ENCODE peak calls at places on chromosome 21, in eight cellular contexts. One of them, this sample, is unnamed.

GRCh38 chr21:26850116-26850643 is 5.0 kb upstream of the ADAMTS1 start:
- DNase-seq in adipocyte: peak
- DNase-seq in activated CD4-positive, alpha-beta T cell treated with anti-CD3 and anti-CD28 coated beads for 24 hours: no peak
- DNase-seq in A549: peak
- DNase-seq in fibroblast of the conjunctiva: no peak
- DNase-seq in left ventricle myocardium superior: no peak
- DNase-seq in heart left ventricle: no peak
- DNase-seq in fibroblast of villous mesenchyme: peak
- DNase-seq in this sample: peak

GRCh38 chr21:42997053-42997452 is 22.7 kb downstream of the PKNOX1 start:
- DNase-seq in left ventricle myocardium superior: peak
- DNase-seq in fibroblast of the conjunctiva: peak
- DNase-seq in A549: no peak
- DNase-seq in fibroblast of villous mesenchyme: peak
- DNase-seq in activated CD4-positive, alpha-beta T cell treated with anti-CD3 and anti-CD28 coated beads for 24 hours: no peak
- DNase-seq in adipocyte: peak
- DNase-seq in heart left ventricle: no peak
- DNase-seq in this sample: no peak

GRCh38 chr21:15421947-15422346 is 307.8 kb upstream of the USP25 start:
- DNase-seq in fibroblast of the conjunctiva: no peak
- DNase-seq in A549: no peak
- DNase-seq in adipocyte: no peak
- DNase-seq in left ventricle myocardium superior: no peak
- DNase-seq in heart left ventricle: no peak
- DNase-seq in fibroblast of villous mesenchyme: no peak
- DNase-seq in activated CD4-positive, alpha-beta T cell treated with anti-CD3 and anti-CD28 coated beads for 24 hours: no peak
- DNase-seq in this sample: peak

GRCh38 chr21:44000360-44000759 is 11.7 kb upstream of the TRAPPC10 start:
- DNase-seq in fibroblast of the conjunctiva: no peak
- DNase-seq in activated CD4-positive, alpha-beta T cell treated with anti-CD3 and anti-CD28 coated beads for 24 hours: no peak
- DNase-seq in left ventricle myocardium superior: no peak
- DNase-seq in adipocyte: no peak
- DNase-seq in A549: no peak
- DNase-seq in heart left ventricle: no peak
- DNase-seq in fibroblast of villous mesenchyme: no peak
- DNase-seq in this sample: no peak

GRCh38 chr21:37866027-37866426 is 50.2 kb downstream of the KCNJ6 start:
- DNase-seq in heart left ventricle: no peak
- DNase-seq in activated CD4-positive, alpha-beta T cell treated with anti-CD3 and anti-CD28 coated beads for 24 hours: no peak
- DNase-seq in A549: peak
- DNase-seq in adipocyte: no peak
- DNase-seq in fibroblast of villous mesenchyme: no peak
- DNase-seq in left ventricle myocardium superior: no peak
- DNase-seq in fibroblast of the conjunctiva: no peak
- DNase-seq in this sample: no peak

GRCh38 chr21:46207006-46207919 is 21.3 kb downstream of the LSS start:
- DNase-seq in fibroblast of villous mesenchyme: no peak
- DNase-seq in A549: no peak
- DNase-seq in left ventricle myocardium superior: no peak
- DNase-seq in adipocyte: no peak
- DNase-seq in fibroblast of the conjunctiva: no peak
- DNase-seq in activated CD4-positive, alpha-beta T cell treated with anti-CD3 and anti-CD28 coated beads for 24 hours: no peak
- DNase-seq in heart left ventricle: peak
- DNase-seq in this sample: no peak

GRCh38 chr21:22120616-22121266 is 1122.5 kb downstream of the NCAM2 start:
- DNase-seq in heart left ventricle: no peak
- DNase-seq in left ventricle myocardium superior: no peak
- DNase-seq in adipocyte: peak
- DNase-seq in fibroblast of the conjunctiva: no peak
- DNase-seq in fibroblast of villous mesenchyme: no peak
- DNase-seq in A549: peak
- DNase-seq in activated CD4-positive, alpha-beta T cell treated with anti-CD3 and anti-CD28 coated beads for 24 hours: no peak
- DNase-seq in this sample: peak

GRCh38 chr21:38223893-38224540 is 32.8 kb upstream of the KCNJ15 start:
- DNase-seq in heart left ventricle: no peak
- DNase-seq in activated CD4-positive, alpha-beta T cell treated with anti-CD3 and anti-CD28 coated beads for 24 hours: no peak
- DNase-seq in adipocyte: peak
- DNase-seq in left ventricle myocardium superior: no peak
- DNase-seq in fibroblast of villous mesenchyme: peak
- DNase-seq in A549: peak
- DNase-seq in fibroblast of the conjunctiva: no peak
- DNase-seq in this sample: peak

GRCh38 chr21:29258626-29259335 is 39.9 kb upstream of the BACH1 start:
- DNase-seq in A549: peak
- DNase-seq in heart left ventricle: no peak
- DNase-seq in activated CD4-positive, alpha-beta T cell treated with anti-CD3 and anti-CD28 coated beads for 24 hours: no peak
- DNase-seq in left ventricle myocardium superior: no peak
- DNase-seq in adipocyte: peak
- DNase-seq in fibroblast of villous mesenchyme: peak
- DNase-seq in fibroblast of the conjunctiva: peak
- DNase-seq in this sample: peak

GRCh38 chr21:33395866-33396265 is 7.3 kb upstream of the IFNGR2 start:
- DNase-seq in heart left ventricle: no peak
- DNase-seq in left ventricle myocardium superior: no peak
- DNase-seq in activated CD4-positive, alpha-beta T cell treated with anti-CD3 and anti-CD28 coated beads for 24 hours: no peak
- DNase-seq in A549: no peak
- DNase-seq in fibroblast of the conjunctiva: no peak
- DNase-seq in fibroblast of villous mesenchyme: peak
- DNase-seq in adipocyte: no peak
- DNase-seq in this sample: no peak

GRCh38 chr21:42182713-42183371 is 36.1 kb upstream of the ABCG1 start:
- DNase-seq in heart left ventricle: peak
- DNase-seq in adipocyte: no peak
- DNase-seq in fibroblast of villous mesenchyme: no peak
- DNase-seq in fibroblast of the conjunctiva: no peak
- DNase-seq in left ventricle myocardium superior: no peak
- DNase-seq in A549: no peak
- DNase-seq in activated CD4-positive, alpha-beta T cell treated with anti-CD3 and anti-CD28 coated beads for 24 hours: no peak
- DNase-seq in this sample: no peak

GRCh38 chr21:32626633-32627196 is 14.5 kb upstream of the CFAP298 start:
- DNase-seq in heart left ventricle: no peak
- DNase-seq in fibroblast of villous mesenchyme: peak
- DNase-seq in activated CD4-positive, alpha-beta T cell treated with anti-CD3 and anti-CD28 coated beads for 24 hours: no peak
- DNase-seq in left ventricle myocardium superior: no peak
- DNase-seq in adipocyte: no peak
- DNase-seq in fibroblast of the conjunctiva: no peak
- DNase-seq in A549: no peak
- DNase-seq in this sample: no peak

GRCh38 chr21:41973861-41974751 is 20.3 kb upstream of the C2CD2 start:
- DNase-seq in A549: peak
- DNase-seq in activated CD4-positive, alpha-beta T cell treated with anti-CD3 and anti-CD28 coated beads for 24 hours: no peak
- DNase-seq in fibroblast of the conjunctiva: no peak
- DNase-seq in fibroblast of villous mesenchyme: peak
- DNase-seq in heart left ventricle: peak
- DNase-seq in adipocyte: no peak
- DNase-seq in left ventricle myocardium superior: peak
- DNase-seq in this sample: peak

GRCh38 chr21:24729568-24729967 is 877.7 kb downstream of the MRPL39 start:
- DNase-seq in adipocyte: no peak
- DNase-seq in left ventricle myocardium superior: no peak
- DNase-seq in fibroblast of the conjunctiva: no peak
- DNase-seq in A549: no peak
- DNase-seq in heart left ventricle: no peak
- DNase-seq in fibroblast of villous mesenchyme: no peak
- DNase-seq in activated CD4-positive, alpha-beta T cell treated with anti-CD3 and anti-CD28 coated beads for 24 hours: no peak
- DNase-seq in this sample: no peak

GRCh38 chr21:45857761-45858160 is 123.8 kb upstream of the COL6A1 start:
- DNase-seq in left ventricle myocardium superior: no peak
- DNase-seq in heart left ventricle: no peak
- DNase-seq in fibroblast of the conjunctiva: no peak
- DNase-seq in A549: no peak
- DNase-seq in adipocyte: no peak
- DNase-seq in fibroblast of villous mesenchyme: no peak
- DNase-seq in activated CD4-positive, alpha-beta T cell treated with anti-CD3 and anti-CD28 coated beads for 24 hours: no peak
- DNase-seq in this sample: no peak

GRCh38 chr21:16532841-16533240 is 803.1 kb downstream of the USP25 start:
- DNase-seq in A549: no peak
- DNase-seq in activated CD4-positive, alpha-beta T cell treated with anti-CD3 and anti-CD28 coated beads for 24 hours: no peak
- DNase-seq in adipocyte: peak
- DNase-seq in left ventricle myocardium superior: no peak
- DNase-seq in heart left ventricle: no peak
- DNase-seq in fibroblast of the conjunctiva: peak
- DNase-seq in fibroblast of villous mesenchyme: peak
- DNase-seq in this sample: no peak

GRCh38 chr21:38806153-38806941 is 618 bp downstream of the ETS2 start:
- DNase-seq in adipocyte: peak
- DNase-seq in fibroblast of villous mesenchyme: no peak
- DNase-seq in fibroblast of the conjunctiva: no peak
- DNase-seq in activated CD4-positive, alpha-beta T cell treated with anti-CD3 and anti-CD28 coated beads for 24 hours: no peak
- DNase-seq in A549: no peak
- DNase-seq in heart left ventricle: peak
- DNase-seq in left ventricle myocardium superior: peak
- DNase-seq in this sample: peak

GRCh38 chr21:32007461-32007860 is 134.6 kb downstream of the HUNK start:
- DNase-seq in A549: peak
- DNase-seq in heart left ventricle: no peak
- DNase-seq in fibroblast of the conjunctiva: peak
- DNase-seq in left ventricle myocardium superior: no peak
- DNase-seq in adipocyte: peak
- DNase-seq in fibroblast of villous mesenchyme: no peak
- DNase-seq in activated CD4-positive, alpha-beta T cell treated with anti-CD3 and anti-CD28 coated beads for 24 hours: no peak
- DNase-seq in this sample: no peak

GRCh38 chr21:15065381-15066230 is 806 bp upstream of the NRIP1 start:
- DNase-seq in adipocyte: peak
- DNase-seq in A549: peak
- DNase-seq in fibroblast of villous mesenchyme: peak
- DNase-seq in fibroblast of the conjunctiva: peak
- DNase-seq in activated CD4-positive, alpha-beta T cell treated with anti-CD3 and anti-CD28 coated beads for 24 hours: peak
- DNase-seq in heart left ventricle: peak
- DNase-seq in left ventricle myocardium superior: peak
- DNase-seq in this sample: peak

GRCh38 chr21:38120984-38121855 is 135.6 kb upstream of the KCNJ15 start:
- DNase-seq in A549: no peak
- DNase-seq in left ventricle myocardium superior: no peak
- DNase-seq in adipocyte: no peak
- DNase-seq in fibroblast of villous mesenchyme: peak
- DNase-seq in heart left ventricle: no peak
- DNase-seq in activated CD4-positive, alpha-beta T cell treated with anti-CD3 and anti-CD28 coated beads for 24 hours: no peak
- DNase-seq in fibroblast of the conjunctiva: no peak
- DNase-seq in this sample: no peak

GRCh38 chr21:32064511-32064910 is 191.7 kb downstream of the HUNK start:
- DNase-seq in fibroblast of the conjunctiva: no peak
- DNase-seq in heart left ventricle: no peak
- DNase-seq in adipocyte: no peak
- DNase-seq in fibroblast of villous mesenchyme: no peak
- DNase-seq in left ventricle myocardium superior: no peak
- DNase-seq in activated CD4-positive, alpha-beta T cell treated with anti-CD3 and anti-CD28 coated beads for 24 hours: no peak
- DNase-seq in A549: no peak
- DNase-seq in this sample: no peak

GRCh38 chr21:37551406-37552355 is 185.1 kb downstream of the DYRK1A start:
- DNase-seq in adipocyte: peak
- DNase-seq in activated CD4-positive, alpha-beta T cell treated with anti-CD3 and anti-CD28 coated beads for 24 hours: no peak
- DNase-seq in fibroblast of the conjunctiva: peak
- DNase-seq in heart left ventricle: no peak
- DNase-seq in A549: no peak
- DNase-seq in left ventricle myocardium superior: no peak
- DNase-seq in fibroblast of villous mesenchyme: peak
- DNase-seq in this sample: peak

GRCh38 chr21:44006017-44006624 is 6.0 kb upstream of the TRAPPC10 start:
- DNase-seq in left ventricle myocardium superior: peak
- DNase-seq in A549: peak
- DNase-seq in adipocyte: peak
- DNase-seq in heart left ventricle: no peak
- DNase-seq in fibroblast of villous mesenchyme: peak
- DNase-seq in fibroblast of the conjunctiva: peak
- DNase-seq in activated CD4-positive, alpha-beta T cell treated with anti-CD3 and anti-CD28 coated beads for 24 hours: no peak
- DNase-seq in this sample: peak

This sample was measured in cardiac muscle cell.